ENCODE peak calls at places on chromosomes 16 and 17, in nine cellular contexts. One of them, this sample, is unnamed.

GRCh38 chr17:31494259-31495048 is 103.0 kb downstream of the RAB11FIP4 start:
- DNase-seq in Peyer's patch: peak
- DNase-seq in BJ: no peak
- DNase-seq in omental fat pad: no peak
- DNase-seq in AG10803: no peak
- DNase-seq in CD4-positive, alpha-beta T cell: peak
- DNase-seq in left ventricle myocardium inferior: no peak
- DNase-seq in cardiac fibroblast: no peak
- DNase-seq in coronary artery: no peak
- DNase-seq in this sample: no peak

GRCh38 chr16:31700200-31700529 is 172.5 kb downstream of the AHSP start:
- DNase-seq in Peyer's patch: no peak
- DNase-seq in BJ: no peak
- DNase-seq in omental fat pad: no peak
- DNase-seq in AG10803: no peak
- DNase-seq in CD4-positive, alpha-beta T cell: no peak
- DNase-seq in left ventricle myocardium inferior: no peak
- DNase-seq in cardiac fibroblast: no peak
- DNase-seq in coronary artery: no peak
- DNase-seq in this sample: no peak

GRCh38 chr16:65601781-65602180 is 479.9 kb upstream of the CDH11 start:
- DNase-seq in Peyer's patch: no peak
- DNase-seq in BJ: no peak
- DNase-seq in omental fat pad: no peak
- DNase-seq in AG10803: peak
- DNase-seq in CD4-positive, alpha-beta T cell: no peak
- DNase-seq in left ventricle myocardium inferior: no peak
- DNase-seq in cardiac fibroblast: peak
- DNase-seq in coronary artery: no peak
- DNase-seq in this sample: no peak

GRCh38 chr16:12496866-12497265 is 306.8 kb downstream of the CPPED1 start:
- DNase-seq in Peyer's patch: no peak
- DNase-seq in BJ: no peak
- DNase-seq in omental fat pad: no peak
- DNase-seq in AG10803: no peak
- DNase-seq in CD4-positive, alpha-beta T cell: no peak
- DNase-seq in left ventricle myocardium inferior: no peak
- DNase-seq in cardiac fibroblast: no peak
- DNase-seq in coronary artery: no peak
- DNase-seq in this sample: no peak

GRCh38 chr16:29962344-29962994 is 590 bp downstream of the TMEM219 start:
- DNase-seq in Peyer's patch: no peak
- DNase-seq in BJ: no peak
- DNase-seq in omental fat pad: no peak
- DNase-seq in AG10803: peak
- DNase-seq in CD4-positive, alpha-beta T cell: no peak
- DNase-seq in left ventricle myocardium inferior: no peak
- DNase-seq in cardiac fibroblast: peak
- DNase-seq in coronary artery: no peak
- DNase-seq in this sample: no peak

GRCh38 chr16:22643886-22644285 is 133.2 kb downstream of the NPIPB5 start:
- DNase-seq in Peyer's patch: no peak
- DNase-seq in BJ: no peak
- DNase-seq in omental fat pad: no peak
- DNase-seq in AG10803: no peak
- DNase-seq in CD4-positive, alpha-beta T cell: no peak
- DNase-seq in left ventricle myocardium inferior: no peak
- DNase-seq in cardiac fibroblast: no peak
- DNase-seq in coronary artery: no peak
- DNase-seq in this sample: no peak

GRCh38 chr17:36937961-36938565 is 788 bp downstream of the LHX1 start:
- DNase-seq in Peyer's patch: no peak
- DNase-seq in BJ: no peak
- DNase-seq in omental fat pad: no peak
- DNase-seq in AG10803: no peak
- DNase-seq in CD4-positive, alpha-beta T cell: no peak
- DNase-seq in left ventricle myocardium inferior: no peak
- DNase-seq in cardiac fibroblast: peak
- DNase-seq in coronary artery: no peak
- DNase-seq in this sample: peak

GRCh38 chr17:60909405-60909804 is 231.8 kb downstream of the BCAS3 start:
- DNase-seq in Peyer's patch: no peak
- DNase-seq in BJ: no peak
- DNase-seq in omental fat pad: no peak
- DNase-seq in AG10803: no peak
- DNase-seq in CD4-positive, alpha-beta T cell: no peak
- DNase-seq in left ventricle myocardium inferior: no peak
- DNase-seq in cardiac fibroblast: no peak
- DNase-seq in coronary artery: no peak
- DNase-seq in this sample: no peak

GRCh38 chr17:9472094-9472493 is 103.5 kb downstream of the STX8 start:
- DNase-seq in Peyer's patch: peak
- DNase-seq in BJ: no peak
- DNase-seq in omental fat pad: no peak
- DNase-seq in AG10803: peak
- DNase-seq in CD4-positive, alpha-beta T cell: no peak
- DNase-seq in left ventricle myocardium inferior: no peak
- DNase-seq in cardiac fibroblast: no peak
- DNase-seq in coronary artery: no peak
- DNase-seq in this sample: no peak

GRCh38 chr16:83335076-83335475 is 472.7 kb upstream of the HSBP1 start:
- DNase-seq in Peyer's patch: no peak
- DNase-seq in BJ: no peak
- DNase-seq in omental fat pad: no peak
- DNase-seq in AG10803: peak
- DNase-seq in CD4-positive, alpha-beta T cell: no peak
- DNase-seq in left ventricle myocardium inferior: no peak
- DNase-seq in cardiac fibroblast: no peak
- DNase-seq in coronary artery: no peak
- DNase-seq in this sample: no peak

GRCh38 chr16:83328936-83329335 is 478.8 kb upstream of the HSBP1 start:
- DNase-seq in Peyer's patch: no peak
- DNase-seq in BJ: no peak
- DNase-seq in omental fat pad: no peak
- DNase-seq in AG10803: peak
- DNase-seq in CD4-positive, alpha-beta T cell: no peak
- DNase-seq in left ventricle myocardium inferior: no peak
- DNase-seq in cardiac fibroblast: no peak
- DNase-seq in coronary artery: no peak
- DNase-seq in this sample: no peak

GRCh38 chr16:83329466-83329865 is 478.3 kb upstream of the HSBP1 start:
- DNase-seq in Peyer's patch: no peak
- DNase-seq in BJ: no peak
- DNase-seq in omental fat pad: no peak
- DNase-seq in AG10803: no peak
- DNase-seq in CD4-positive, alpha-beta T cell: no peak
- DNase-seq in left ventricle myocardium inferior: no peak
- DNase-seq in cardiac fibroblast: no peak
- DNase-seq in coronary artery: no peak
- DNase-seq in this sample: no peak

DNA sequence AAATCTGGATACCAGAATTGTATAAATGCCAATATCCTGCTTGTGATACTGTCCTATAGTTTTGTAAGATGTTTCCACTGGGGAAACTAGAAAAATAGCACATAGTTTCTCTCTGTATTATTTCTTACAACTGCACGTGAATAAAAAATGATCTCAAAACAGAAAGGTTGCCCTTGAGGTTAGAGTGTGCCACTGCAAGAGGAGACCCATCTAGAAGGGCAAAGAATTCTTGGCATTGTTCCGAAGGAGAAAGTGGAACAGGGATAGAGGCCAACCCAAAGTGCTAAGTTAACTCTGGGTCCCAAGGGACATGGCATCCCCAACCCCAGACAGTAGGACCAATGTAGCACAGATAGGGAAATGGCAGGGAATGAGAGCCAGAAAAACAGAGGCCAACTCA is 477.5 kb upstream of the HSBP1 start:
- DNase-seq in Peyer's patch: no peak
- DNase-seq in BJ: no peak
- DNase-seq in omental fat pad: no peak
- DNase-seq in AG10803: no peak
- DNase-seq in CD4-positive, alpha-beta T cell: no peak
- DNase-seq in left ventricle myocardium inferior: no peak
- DNase-seq in cardiac fibroblast: no peak
- DNase-seq in coronary artery: no peak
- DNase-seq in this sample: no peak
- TF ChIP-seq CTCF in Peyer's patch: no peak
- TF ChIP-seq CTCF in BJ: no peak
- TF ChIP-seq CTCF in omental fat pad: no peak
- TF ChIP-seq CTCF in AG10803: no peak
- TF ChIP-seq CTCF in CD4-positive, alpha-beta T cell: no peak
- TF ChIP-seq CTCF in left ventricle myocardium inferior: no peak
- TF ChIP-seq CTCF in cardiac fibroblast: no peak
- TF ChIP-seq CTCF in coronary artery: no peak
- TF ChIP-seq CTCF in this sample: no peak

GRCh38 chr16:67804853-67805542 is 1.4 kb downstream of the RANBP10 start:
- DNase-seq in Peyer's patch: no peak
- DNase-seq in BJ: no peak
- DNase-seq in omental fat pad: no peak
- DNase-seq in AG10803: no peak
- DNase-seq in CD4-positive, alpha-beta T cell: no peak
- DNase-seq in left ventricle myocardium inferior: no peak
- DNase-seq in cardiac fibroblast: no peak
- DNase-seq in coronary artery: no peak
- DNase-seq in this sample: no peak

GRCh38 chr16:67803894-67804293 is 2.5 kb downstream of the RANBP10 start:
- DNase-seq in Peyer's patch: peak
- DNase-seq in BJ: no peak
- DNase-seq in omental fat pad: no peak
- DNase-seq in AG10803: no peak
- DNase-seq in CD4-positive, alpha-beta T cell: no peak
- DNase-seq in left ventricle myocardium inferior: no peak
- DNase-seq in cardiac fibroblast: no peak
- DNase-seq in coronary artery: no peak
- DNase-seq in this sample: no peak

GRCh38 chr16:67805718-67806427 is 487 bp downstream of the RANBP10 start:
- DNase-seq in Peyer's patch: no peak
- DNase-seq in BJ: no peak
- DNase-seq in omental fat pad: peak
- DNase-seq in AG10803: no peak
- DNase-seq in CD4-positive, alpha-beta T cell: no peak
- DNase-seq in left ventricle myocardium inferior: no peak
- DNase-seq in cardiac fibroblast: no peak
- DNase-seq in coronary artery: no peak
- DNase-seq in this sample: no peak

GRCh38 chr16:67806428-67807147 is at the start of the genes RANBP10 and TSNAXIP1:
- DNase-seq in Peyer's patch: peak
- DNase-seq in BJ: peak
- DNase-seq in omental fat pad: peak
- DNase-seq in AG10803: peak
- DNase-seq in CD4-positive, alpha-beta T cell: peak
- DNase-seq in left ventricle myocardium inferior: peak
- DNase-seq in cardiac fibroblast: peak
- DNase-seq in coronary artery: peak
- DNase-seq in this sample: peak

GRCh38 chr16:67807148-67807682 is 526 bp downstream of the TSNAXIP1 start:
- DNase-seq in Peyer's patch: no peak
- DNase-seq in BJ: no peak
- DNase-seq in omental fat pad: no peak
- DNase-seq in AG10803: no peak
- DNase-seq in CD4-positive, alpha-beta T cell: no peak
- DNase-seq in left ventricle myocardium inferior: no peak
- DNase-seq in cardiac fibroblast: no peak
- DNase-seq in coronary artery: no peak
- DNase-seq in this sample: no peak
- TF ChIP-seq CTCF in Peyer's patch: no peak
- TF ChIP-seq CTCF in BJ: peak
- TF ChIP-seq CTCF in omental fat pad: no peak
- TF ChIP-seq CTCF in AG10803: peak
- TF ChIP-seq CTCF in CD4-positive, alpha-beta T cell: no peak
- TF ChIP-seq CTCF in left ventricle myocardium inferior: no peak
- TF ChIP-seq CTCF in cardiac fibroblast: peak
- TF ChIP-seq CTCF in coronary artery: no peak
- TF ChIP-seq CTCF in this sample: no peak

GRCh38 chr17:76384987-76385891 is 830 bp downstream of the SPHK1 start:
- DNase-seq in Peyer's patch: peak
- DNase-seq in BJ: no peak
- DNase-seq in omental fat pad: peak
- DNase-seq in AG10803: peak
- DNase-seq in CD4-positive, alpha-beta T cell: no peak
- DNase-seq in left ventricle myocardium inferior: peak
- DNase-seq in cardiac fibroblast: peak
- DNase-seq in coronary artery: no peak
- DNase-seq in this sample: peak

GRCh38 chr17:76382305-76382802 is 2.1 kb upstream of the SPHK1 start:
- DNase-seq in Peyer's patch: no peak
- DNase-seq in BJ: no peak
- DNase-seq in omental fat pad: peak
- DNase-seq in AG10803: peak
- DNase-seq in CD4-positive, alpha-beta T cell: no peak
- DNase-seq in left ventricle myocardium inferior: no peak
- DNase-seq in cardiac fibroblast: peak
- DNase-seq in coronary artery: no peak
- DNase-seq in this sample: peak

GRCh38 chr17:76382803-76383644 is 1.4 kb upstream of the SPHK1 start:
- DNase-seq in Peyer's patch: peak
- DNase-seq in BJ: no peak
- DNase-seq in omental fat pad: peak
- DNase-seq in AG10803: peak
- DNase-seq in CD4-positive, alpha-beta T cell: peak
- DNase-seq in left ventricle myocardium inferior: peak
- DNase-seq in cardiac fibroblast: peak
- DNase-seq in coronary artery: no peak
- DNase-seq in this sample: peak

GRCh38 chr17:76384222-76384986 is at the start of gene SPHK1:
- DNase-seq in Peyer's patch: peak
- DNase-seq in BJ: no peak
- DNase-seq in omental fat pad: no peak
- DNase-seq in AG10803: peak
- DNase-seq in CD4-positive, alpha-beta T cell: no peak
- DNase-seq in left ventricle myocardium inferior: peak
- DNase-seq in cardiac fibroblast: peak
- DNase-seq in coronary artery: no peak
- DNase-seq in this sample: no peak

GRCh38 chr17:76383645-76384221 is 676 bp upstream of the SPHK1 start:
- DNase-seq in Peyer's patch: peak
- DNase-seq in BJ: no peak
- DNase-seq in omental fat pad: no peak
- DNase-seq in AG10803: peak
- DNase-seq in CD4-positive, alpha-beta T cell: peak
- DNase-seq in left ventricle myocardium inferior: peak
- DNase-seq in cardiac fibroblast: peak
- DNase-seq in coronary artery: no peak
- DNase-seq in this sample: peak
- TF ChIP-seq CTCF in Peyer's patch: peak
- TF ChIP-seq CTCF in BJ: peak
- TF ChIP-seq CTCF in omental fat pad: no peak
- TF ChIP-seq CTCF in AG10803: peak
- TF ChIP-seq CTCF in CD4-positive, alpha-beta T cell: no peak
- TF ChIP-seq CTCF in left ventricle myocardium inferior: peak
- TF ChIP-seq CTCF in cardiac fibroblast: peak
- TF ChIP-seq CTCF in coronary artery: peak
- TF ChIP-seq CTCF in this sample: peak

DNA sequence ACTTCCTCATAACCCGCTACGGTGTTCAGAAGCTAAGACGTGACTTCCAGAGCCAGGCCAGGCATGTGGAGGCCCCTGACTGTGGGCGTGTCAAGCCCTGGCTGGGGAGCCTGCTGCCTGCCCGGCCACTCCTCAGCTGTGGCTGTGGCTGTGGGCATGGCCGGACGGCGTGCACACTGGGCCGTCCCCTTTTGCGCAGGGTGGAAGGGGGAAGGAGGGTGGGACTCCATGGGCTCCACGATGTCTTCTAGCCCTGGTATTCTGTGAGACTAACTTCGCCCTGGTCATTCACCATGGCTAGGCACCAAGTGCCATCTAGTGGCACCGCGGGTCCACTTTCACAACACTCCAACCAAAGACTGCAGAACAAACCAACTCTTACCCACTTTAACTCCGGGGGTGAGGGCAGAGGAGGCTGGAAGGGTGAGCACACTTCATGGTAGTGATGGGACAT is 67.9 kb downstream of the N4BP1 start:
- DNase-seq in Peyer's patch: peak
- DNase-seq in BJ: no peak
- DNase-seq in omental fat pad: no peak
- DNase-seq in AG10803: peak
- DNase-seq in CD4-positive, alpha-beta T cell: no peak
- DNase-seq in left ventricle myocardium inferior: peak
- DNase-seq in cardiac fibroblast: peak
- DNase-seq in coronary artery: peak
- DNase-seq in this sample: no peak
- TF ChIP-seq CTCF in Peyer's patch: peak
- TF ChIP-seq CTCF in BJ: peak
- TF ChIP-seq CTCF in omental fat pad: no peak
- TF ChIP-seq CTCF in AG10803: peak
- TF ChIP-seq CTCF in CD4-positive, alpha-beta T cell: no peak
- TF ChIP-seq CTCF in left ventricle myocardium inferior: peak
- TF ChIP-seq CTCF in cardiac fibroblast: peak
- TF ChIP-seq CTCF in coronary artery: peak
- TF ChIP-seq CTCF in this sample: peak

This sample was measured in ascending aorta.